ENCODE peak calls at places on chromosomes 2 and 18, in five cellular contexts. Y is fibroblast of pulmonary artery, P is BJ, I is bronchial epithelial cell, W is fibroblast of mammary gland. R is an unnamed sample.

GRCh38 chr2:24822049-24822706 is 29.0 kb downstream of the CENPO start:
- DNase-seq in Y (no peak), P (no peak), W (no peak), I (no peak), R (no peak)

GRCh38 chr2:137165968-137166367 is 400.6 kb downstream of the THSD7B start:
- DNase-seq in W (no peak), P (no peak), Y (no peak), I (peak), R (no peak)

GRCh38 chr2:130154773-130155765 is 10.2 kb upstream of the CCDC74B start:
- DNase-seq in Y (no peak), P (no peak), I (no peak), W (no peak), R (peak)

GRCh38 chr2:212644195-212644837 is 105.7 kb upstream of the ERBB4 start:
- DNase-seq in P (no peak), W (no peak), I (no peak), Y (no peak), R (no peak)

GRCh38 chr2:177393381-177393780 is 808 bp downstream of the AGPS start:
- DNase-seq in I (peak), Y (no peak), W (no peak), P (no peak), R (no peak)

GRCh38 chr2:144237845-144238637 is 281.9 kb downstream of the ZEB2 start:
- DNase-seq in I (no peak), Y (peak), W (no peak), P (no peak), R (peak)

GRCh38 chr18:76266226-76266991 is 228.6 kb downstream of the ZNF516 start:
- DNase-seq in W (no peak), P (no peak), I (no peak), Y (no peak), R (no peak)

GRCh38 chr2:62919041-62919440 is 131.6 kb upstream of the OTX1 start:
- DNase-seq in W (no peak), Y (no peak), P (no peak), I (no peak), R (no peak)

GRCh38 chr2:20622731-20623130 is 28.2 kb downstream of the HS1BP3 start:
- DNase-seq in I (no peak), Y (no peak), W (no peak), P (no peak), R (no peak)

GRCh38 chr18:76134631-76135030 is 360.4 kb downstream of the ZNF516 start:
- DNase-seq in P (no peak), Y (no peak), W (no peak), I (peak), R (no peak)

GRCh38 chr2:173934895-173935294 is 30.3 kb downstream of the SP3 start:
- DNase-seq in I (peak), Y (no peak), W (no peak), P (no peak), R (no peak)

DNA sequence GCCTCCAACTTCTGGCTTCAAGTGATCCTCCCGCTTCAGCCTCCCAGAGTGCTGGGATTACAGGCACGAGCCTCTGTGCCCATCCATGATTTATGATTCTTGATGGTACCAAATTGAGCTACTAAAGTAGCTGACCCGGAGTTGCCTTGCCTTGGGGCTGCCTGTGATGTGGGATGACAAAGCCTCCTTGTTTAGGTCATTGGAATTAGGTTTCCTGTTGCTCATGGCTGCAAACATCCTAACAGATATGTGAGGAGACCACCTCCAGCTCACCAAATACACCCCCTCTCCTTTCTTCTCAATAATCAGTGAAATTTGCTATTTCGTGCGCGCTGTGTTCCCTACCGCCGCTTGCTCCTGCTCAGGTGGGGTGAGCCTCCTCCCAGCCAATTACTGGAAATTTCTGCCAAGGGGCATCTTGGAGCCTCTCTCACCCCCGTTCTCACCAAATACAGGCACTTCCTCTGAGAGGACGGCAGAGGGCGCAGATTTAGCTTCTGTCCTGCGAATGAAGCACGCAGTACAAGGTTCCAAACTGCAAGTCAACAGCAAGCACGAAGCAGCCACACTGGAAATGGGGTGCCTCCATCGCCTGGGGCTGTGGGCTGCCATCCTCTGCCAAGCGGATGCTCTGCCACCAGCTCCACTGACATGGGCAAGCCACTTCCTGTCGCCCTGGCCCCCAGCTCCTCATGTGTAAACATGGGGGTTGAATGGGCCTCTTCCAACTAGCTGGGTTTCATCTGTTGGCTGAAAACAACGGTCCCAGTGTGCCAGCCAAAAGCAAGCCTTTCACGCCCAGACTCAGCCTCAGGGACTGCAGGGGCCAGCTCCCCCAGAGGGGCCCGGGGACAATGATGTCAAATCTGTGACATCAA is 71.7 kb downstream of the NCAPH start:
- DNase-seq in P (peak), W (peak), I (peak), Y (peak), R (peak)
- TF ChIP-seq CTCF in P (peak), W (peak), I (peak), Y (peak), R (peak)

GRCh38 chr2:4354678-4355077 is 651.3 kb downstream of the DCDC2C start:
- DNase-seq in P (no peak), I (no peak), W (no peak), Y (peak), R (no peak)
- TF ChIP-seq CTCF in P (no peak), I (no peak), W (no peak), Y (no peak), R (peak)

GRCh38 chr2:6866239-6866745 is 585 bp upstream of the CMPK2 start:
- DNase-seq in P (no peak), W (peak), I (peak), Y (peak), R (no peak)
- TF ChIP-seq CTCF in P (peak), W (peak), I (peak), Y (peak), R (peak)

DNA sequence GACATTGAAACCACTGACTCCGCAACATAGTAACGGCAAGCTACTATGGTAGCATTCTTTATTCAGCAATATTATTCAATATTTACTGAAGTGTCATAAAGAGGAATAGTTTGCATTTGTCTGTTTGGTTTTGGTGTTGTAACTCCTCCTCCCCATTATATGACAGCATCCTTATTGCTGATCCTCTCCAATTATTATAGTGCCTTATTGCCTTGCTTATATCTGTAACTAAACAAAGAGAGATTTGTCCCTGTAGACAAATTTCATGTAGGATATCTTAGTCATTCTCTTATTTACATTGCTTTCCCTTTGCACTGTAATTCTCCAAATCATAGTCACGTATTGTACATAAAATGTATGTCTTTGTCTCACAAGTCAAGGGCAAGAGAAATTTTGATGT is 1041.2 kb upstream of the ZEB2 start:
- DNase-seq in P (no peak), I (no peak), W (no peak), Y (no peak), R (no peak)
- TF ChIP-seq CTCF in P (no peak), I (no peak), W (no peak), Y (no peak), R (no peak)

GRCh38 chr18:9808530-9809241 is 77.1 kb upstream of the TXNDC2 start:
- DNase-seq in W (no peak), Y (peak), P (no peak), I (no peak), R (no peak)

GRCh38 chr18:9809686-9810085 is 76.1 kb upstream of the TXNDC2 start:
- DNase-seq in P (no peak), Y (no peak), I (no peak), W (no peak), R (no peak)

GRCh38 chr18:9811978-9812377 is 73.8 kb upstream of the TXNDC2 start:
- DNase-seq in Y (no peak), P (no peak), I (no peak), W (no peak), R (no peak)

GRCh38 chr18:9810216-9810804 is 75.5 kb upstream of the TXNDC2 start:
- DNase-seq in W (no peak), Y (no peak), I (no peak), P (no peak), R (no peak)

DNA sequence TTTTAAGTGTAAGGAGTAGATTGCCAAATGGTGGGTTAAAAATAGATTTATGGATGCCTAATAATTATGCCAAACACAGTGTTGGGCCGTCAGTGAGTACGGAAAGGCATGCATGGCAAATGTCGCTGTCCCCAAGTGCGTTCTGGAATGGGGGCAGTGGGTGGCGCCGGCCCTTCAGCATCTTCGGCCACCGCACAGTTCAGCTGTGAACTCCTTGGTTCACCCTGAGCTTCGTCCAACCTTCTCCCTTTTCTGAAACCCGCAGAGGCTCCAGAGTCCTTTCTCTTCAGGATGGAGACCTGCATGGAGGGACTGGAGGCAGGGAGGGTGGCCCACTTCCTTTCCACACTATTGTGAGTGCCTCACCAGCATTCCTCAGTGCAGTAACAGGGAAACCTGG is 74.8 kb upstream of the TXNDC2 start:
- DNase-seq in W (no peak), Y (no peak), I (no peak), P (no peak), R (no peak)
- TF ChIP-seq CTCF in W (no peak), Y (no peak), I (no peak), P (no peak), R (no peak)

GRCh38 chr2:36698978-36699377 is 2.5 kb downstream of the VIT start:
- DNase-seq in Y (peak), W (peak), I (peak), P (no peak), R (peak)

GRCh38 chr2:36700311-36700710 is 3.8 kb downstream of the VIT start:
- DNase-seq in P (no peak), I (no peak), Y (no peak), W (no peak), R (no peak)

GRCh38 chr2:36701918-36702317 is 5.4 kb downstream of the VIT start:
- DNase-seq in W (no peak), I (no peak), Y (no peak), P (no peak), R (no peak)

GRCh38 chr2:36702781-36703180 is 6.3 kb downstream of the VIT start:
- DNase-seq in W (no peak), I (no peak), P (no peak), Y (no peak), R (no peak)

GRCh38 chr2:36701391-36701795 is 4.9 kb downstream of the VIT start:
- DNase-seq in W (no peak), I (peak), Y (no peak), P (no peak), R (no peak)
- TF ChIP-seq CTCF in W (no peak), I (peak), Y (peak), P (peak), R (no peak)

GRCh38 chr2:168138911-168139310 is 108.5 kb downstream of the STK39 start:
- DNase-seq in W (no peak), Y (no peak), P (no peak), I (no peak), R (no peak)
- TF ChIP-seq CTCF in W (no peak), Y (no peak), P (no peak), I (no peak), R (no peak)

R was measured in CD14-positive monocyte.